ENCODE peak calls at places on chromosomes 3 and 15, in seven cellular contexts. W, A, Z, D, X, J and Y are unnamed samples.
A peak's percentile ranks its signal among the peaks of the same experiment; 100 is the strongest.

GRCh38 chr15:75647370-75648155 is at the start of gene SNX33:
- DNase-seq in W (peak; percentile 58), J (peak; percentile 96), A (peak; percentile 80), Z (peak; percentile 83), X (peak; percentile 96), D (peak; percentile 57), Y (peak; percentile 86)

GRCh38 chr3:27311400-27311799 is 57.8 kb downstream of the NEK10 start:
- DNase-seq in D (no peak), A (peak; percentile 5), X (peak; percentile 98), W (no peak), J (no peak), Z (no peak), Y (no peak)

GRCh38 chr3:158792709-158793108 is 9.1 kb upstream of the MFSD1 start:
- DNase-seq in X (peak; percentile 97), Z (no peak), W (no peak), A (no peak), D (no peak), J (no peak), Y (no peak)

GRCh38 chr3:106209482-106209881 is 340.7 kb upstream of the CBLB start:
- DNase-seq in W (no peak), A (no peak), Z (no peak), J (no peak), X (no peak), D (no peak), Y (no peak)

GRCh38 chr3:172856766-172857742 is 106.5 kb downstream of the ECT2 start:
- DNase-seq in X (no peak), J (no peak), D (no peak), W (no peak), A (no peak), Z (peak; percentile 40), Y (peak; percentile 63)

GRCh38 chr15:74569731-74570070 is 28.7 kb downstream of the ARID3B start:
- DNase-seq in J (peak; percentile 16), Z (no peak), A (no peak), D (no peak), W (no peak), X (no peak), Y (no peak)

GRCh38 chr15:85727068-85727467 is 67.7 kb downstream of the KLHL25 start:
- DNase-seq in D (no peak), Z (no peak), W (no peak), J (no peak), X (peak; percentile 74), A (no peak), Y (no peak)

GRCh38 chr3:143067201-143067600 is 52.4 kb upstream of the CHST2 start:
- DNase-seq in J (no peak), D (no peak), Z (no peak), A (no peak), W (no peak), X (peak; percentile 58), Y (no peak)

GRCh38 chr3:128309026-128309425 is 155.7 kb downstream of the EEFSEC start:
- DNase-seq in J (no peak), Z (no peak), X (no peak), D (no peak), W (peak; percentile 85), A (no peak), Y (peak; percentile 62)

GRCh38 chr3:108453541-108454057 is 56.8 kb downstream of the MYH15 start:
- DNase-seq in J (no peak), D (no peak), A (no peak), Z (no peak), W (no peak), X (peak; percentile 61), Y (no peak)

GRCh38 chr3:8581373-8581772 is 63.2 kb downstream of the SSUH2 start:
- DNase-seq in X (no peak), W (no peak), A (no peak), J (no peak), D (no peak), Z (no peak), Y (no peak)

GRCh38 chr15:88428805-88429605 is 38.2 kb downstream of the MRPL46 start:
- DNase-seq in W (no peak), Z (no peak), J (no peak), A (no peak), D (no peak), X (no peak), Y (no peak)

GRCh38 chr3:63387568-63387967 is 109.5 kb downstream of the SYNPR start:
- DNase-seq in A (no peak), J (no peak), Z (no peak), D (no peak), X (peak; percentile 59), W (no peak), Y (no peak)

GRCh38 chr3:50195501-50196252 is 4.3 kb downstream of the GNAT1 start:
- DNase-seq in X (peak; percentile 54), A (no peak), W (peak; percentile 47), Z (no peak), D (no peak), J (no peak), Y (no peak)

GRCh38 chr15:90679959-90680358 is 37.2 kb upstream of the BLM start:
- DNase-seq in X (no peak), W (no peak), A (no peak), Z (no peak), J (no peak), D (no peak), Y (no peak)

GRCh38 chr15:48324949-48325348 is 6.3 kb upstream of the DUT start:
- DNase-seq in D (no peak), Z (no peak), A (no peak), J (no peak), X (no peak), W (no peak), Y (no peak)

GRCh38 chr15:68372291-68372811 is 59.6 kb downstream of the ITGA11 start:
- DNase-seq in X (peak; percentile 44), Z (no peak), A (peak; percentile 67), W (peak; percentile 23), D (no peak), J (peak; percentile 40), Y (peak; percentile 58)

GRCh38 chr3:173892547-173892946 is 495.0 kb downstream of the NLGN1 start:
- DNase-seq in A (no peak), X (peak; percentile 58), J (no peak), D (no peak), W (no peak), Z (no peak), Y (no peak)

GRCh38 chr3:45657853-45658252 is 31.3 kb upstream of the SACM1L start:
- DNase-seq in X (no peak), W (no peak), Z (no peak), A (no peak), J (no peak), D (no peak), Y (no peak)

GRCh38 chr3:98367464-98368246 is 14.0 kb downstream of the OR5K4 start:
- DNase-seq in J (no peak), A (no peak), Z (no peak), X (no peak), W (no peak), D (no peak), Y (no peak)

GRCh38 chr15:47998523-47999113 is 122.2 kb upstream of the SLC24A5 start:
- DNase-seq in A (no peak), W (no peak), Z (no peak), J (no peak), D (no peak), X (no peak), Y (no peak)

GRCh38 chr3:49351521-49352011 is 6.6 kb downstream of the GPX1 start:
- DNase-seq in D (no peak), X (peak; percentile 88), J (no peak), Z (no peak), W (no peak), A (no peak), Y (no peak)

GRCh38 chr3:143081844-143082778 is 37.5 kb upstream of the CHST2 start:
- DNase-seq in Z (no peak), W (no peak), A (no peak), X (no peak), D (peak; percentile 45), J (no peak), Y (no peak)

GRCh38 chr15:57554063-57554820 is 37.5 kb upstream of the MYZAP start:
- DNase-seq in A (no peak), X (no peak), J (no peak), W (peak; percentile 83), Z (no peak), D (no peak), Y (no peak)

GRCh38 chr15:74322558-74323180 is 44.8 kb downstream of the CYP11A1 start:
- DNase-seq in A (peak; percentile 72), Z (peak; percentile 71), W (peak; percentile 57), J (peak; percentile 89), X (peak; percentile 82), D (peak; percentile 79), Y (peak; percentile 73)

GRCh38 chr15:58222698-58223097 is 84.5 kb downstream of the AQP9 start:
- DNase-seq in D (no peak), X (peak; percentile 63), J (no peak), A (no peak), Z (no peak), W (no peak), Y (no peak)

GRCh38 chr15:50119063-50119700 is at the start of gene ATP8B4:
- DNase-seq in X (no peak), W (no peak), D (no peak), J (no peak), A (no peak), Z (no peak), Y (no peak)

GRCh38 chr3:112187300-112187699 is 54.3 kb upstream of the GCSAM start:
- DNase-seq in J (no peak), Z (no peak), X (no peak), D (no peak), W (no peak), A (no peak), Y (no peak)

GRCh38 chr15:52759969-52760368 is 30.2 kb downstream of the ONECUT1 start:
- DNase-seq in A (peak; percentile 17), D (no peak), Z (no peak), W (no peak), X (no peak), J (no peak), Y (no peak)

GRCh38 chr3:172512363-172512762 is 10.9 kb downstream of the TNFSF10 start:
- DNase-seq in X (no peak), D (no peak), Z (peak; percentile 56), A (no peak), W (no peak), J (peak; percentile 90), Y (peak; percentile 68)